ENCODE peak calls at places on chromosomes 6 and 20, in five cellular contexts. R is substantia nigra, W is NCI-H748 treated with DMSO at 0.1 percent for 48 hours, T is H54, S is ovary. U is an unnamed sample.

GRCh38 chr6:118263929-118264486 is 284.1 kb upstream of the PLN start:
- DNase-seq in R (peak), W (no peak), T (no peak), S (no peak), U (peak)

GRCh38 chr6:149450679-149451360 is 34.0 kb downstream of the ZC3H12D start:
- DNase-seq in R (peak), W (no peak), T (no peak), S (peak), U (peak)

GRCh38 chr20:10111144-10111771 is 76.5 kb downstream of the ANKEF1 start:
- DNase-seq in R (no peak), W (peak), T (no peak), S (no peak), U (peak)

GRCh38 chr20:25013478-25014380 is 21.2 kb upstream of the APMAP start:
- DNase-seq in R (no peak), W (no peak), T (no peak), S (no peak), U (no peak)

GRCh38 chr20:48100483-48100882 is 315.2 kb upstream of the SULF2 start:
- DNase-seq in R (no peak), W (no peak), T (no peak), S (no peak), U (no peak)

GRCh38 chr6:47672816-47673215 is 25.6 kb upstream of the ADGRF4 start:
- DNase-seq in R (no peak), W (no peak), T (no peak), S (no peak), U (no peak)

GRCh38 chr6:71496018-71496800 is 207.6 kb downstream of the OGFRL1 start:
- DNase-seq in R (no peak), W (no peak), T (no peak), S (no peak), U (no peak)

GRCh38 chr6:130473886-130474285 is 108.1 kb downstream of the TMEM200A start:
- DNase-seq in R (no peak), W (no peak), T (peak), S (no peak), U (no peak)

GRCh38 chr6:31321820-31322219 is 35.2 kb downstream of the HLA-B start:
- DNase-seq in R (no peak), W (no peak), T (no peak), S (no peak), U (no peak)

GRCh38 chr20:64115171-64115911 is 8.0 kb upstream of the NPBWR2 start:
- DNase-seq in R (no peak), W (no peak), T (no peak), S (no peak), U (no peak)

GRCh38 chr6:168623736-168624135 is 182.8 kb downstream of the SMOC2 start:
- DNase-seq in R (no peak), W (peak), T (no peak), S (no peak), U (no peak)

GRCh38 chr6:68559052-68559451 is 76.0 kb upstream of the ADGRB3 start:
- DNase-seq in R (no peak), W (peak), T (no peak), S (no peak), U (peak)

GRCh38 chr6:16338577-16339262 is 100.3 kb downstream of the GMPR start:
- DNase-seq in R (peak), W (no peak), T (peak), S (peak), U (peak)

GRCh38 chr6:7449018-7449417 is 59.4 kb downstream of the RIOK1 start:
- DNase-seq in R (no peak), W (no peak), T (no peak), S (no peak), U (no peak)

GRCh38 chr6:343226-343935 is 48.2 kb upstream of the IRF4 start:
- DNase-seq in R (no peak), W (no peak), T (no peak), S (no peak), U (no peak)

GRCh38 chr6:18503588-18504231 is 116.6 kb downstream of the RNF144B start:
- DNase-seq in R (peak), W (peak), T (peak), S (peak), U (peak)

GRCh38 chr20:34997171-34997570 is 41.5 kb downstream of the MYH7B start:
- DNase-seq in R (no peak), W (no peak), T (no peak), S (peak), U (peak)

GRCh38 chr20:43911066-43911465 is 3.6 kb upstream of the TOX2 start:
- DNase-seq in R (no peak), W (no peak), T (no peak), S (no peak), U (no peak)

GRCh38 chr20:46357030-46357514 is 48.8 kb upstream of the CDH22 start:
- DNase-seq in R (no peak), W (no peak), T (no peak), S (peak), U (peak)

GRCh38 chr6:132100388-132100990 is 149.3 kb upstream of the CCN2 start:
- DNase-seq in R (no peak), W (no peak), T (no peak), S (no peak), U (no peak)

GRCh38 chr20:24691901-24692351 is 222.5 kb downstream of the SYNDIG1 start:
- DNase-seq in R (no peak), W (no peak), T (no peak), S (no peak), U (no peak)

GRCh38 chr20:41426361-41426900 is 59.8 kb upstream of the EMILIN3 start:
- DNase-seq in R (no peak), W (no peak), T (no peak), S (no peak), U (no peak)

GRCh38 chr6:101668496-101668895 is 275.0 kb downstream of the GRIK2 start:
- DNase-seq in R (no peak), W (no peak), T (no peak), S (no peak), U (peak)

GRCh38 chr6:114364295-114364694 is 21.5 kb upstream of the HS3ST5 start:
- DNase-seq in R (no peak), W (no peak), T (no peak), S (no peak), U (no peak)

GRCh38 chr20:59010321-59010994 is 3.4 kb upstream of the CTSZ start:
- DNase-seq in R (no peak), W (no peak), T (no peak), S (no peak), U (no peak)

GRCh38 chr6:36597775-36598174 is 3.6 kb downstream of the SRSF3 start:
- DNase-seq in R (no peak), W (no peak), T (no peak), S (peak), U (no peak)

GRCh38 chr6:56076033-56076432 is 171.3 kb downstream of the COL21A1 start:
- DNase-seq in R (no peak), W (no peak), T (no peak), S (no peak), U (no peak)

GRCh38 chr6:131683479-131683878 is 17.7 kb downstream of the OR2A4 start:
- DNase-seq in R (no peak), W (no peak), T (no peak), S (no peak), U (no peak)

U was measured in left kidney.